ENCODE peak calls at places on chromosomes 11 and 22, in five cellular contexts. E is kidney, N is activated T-cell treated with anti-CD3 and anti-CD28 coated beads for 24 hours, T is smooth muscle cell of the brain vasculature, I is left ventricle myocardium inferior. L is an unnamed sample.
A peak's percentile ranks its signal among the peaks of the same experiment; 100 is the strongest.

GRCh38 chr11:65392899-65393298 is 6.5 kb downstream of the FRMD8 start:
- DNase-seq in E (no peak), N (no peak), T (no peak), I (no peak), L (no peak)

GRCh38 chr11:6523253-6523652 is 26.2 kb downstream of the DNHD1 start:
- DNase-seq in E (no peak), N (no peak), T (no peak), I (no peak), L (no peak)

GRCh38 chr11:115676768-115677167 is 172.6 kb upstream of the CADM1 start:
- DNase-seq in E (no peak), N (no peak), T (no peak), I (no peak), L (no peak)

GRCh38 chr22:29517215-29517908 is 36.2 kb downstream of the THOC5 start:
- DNase-seq in E (no peak), N (no peak), T (no peak), I (peak; percentile 26), L (no peak)

GRCh38 chr11:62446091-62446490 is 27.3 kb downstream of the SCGB1A1 start:
- DNase-seq in E (no peak), N (no peak), T (no peak), I (no peak), L (no peak)

GRCh38 chr22:47398491-47398890 is 636.0 kb downstream of the TBC1D22A start:
- DNase-seq in E (no peak), N (no peak), T (no peak), I (no peak), L (no peak)

GRCh38 chr11:21514298-21514697 is 678.6 kb upstream of the ANO5 start:
- DNase-seq in E (no peak), N (no peak), T (no peak), I (no peak), L (no peak)

GRCh38 chr22:46297151-46297819 is 615 bp downstream of the GTSE1 start:
- DNase-seq in E (no peak), N (no peak), T (no peak), I (peak; percentile 26), L (no peak)

GRCh38 chr11:9506489-9507343 is 45.9 kb downstream of the ZNF143 start:
- DNase-seq in E (no peak), N (peak; percentile 61), T (peak; percentile 65), I (peak; percentile 41), L (no peak)

GRCh38 chr22:19291218-19291579 is 320 bp downstream of the CLTCL1 start:
- DNase-seq in E (peak; percentile 80), N (peak; percentile 4), T (no peak), I (peak; percentile 47), L (peak; percentile 78)

GRCh38 chr11:60719406-60719805 is 5.1 kb upstream of the MS4A18 start:
- DNase-seq in E (no peak), N (no peak), T (no peak), I (no peak), L (no peak)

GRCh38 chr11:5115339-5115738 is 22.8 kb downstream of the OR52A5 start:
- DNase-seq in E (no peak), N (no peak), T (no peak), I (no peak), L (no peak)

GRCh38 chr11:121090145-121090721 is 10.8 kb upstream of the TECTA start:
- DNase-seq in E (no peak), N (no peak), T (no peak), I (no peak), L (no peak)

GRCh38 chr11:62306227-62306626 is 7.4 kb upstream of the SCGB1D4 start:
- DNase-seq in E (no peak), N (no peak), T (no peak), I (no peak), L (no peak)

GRCh38 chr11:83971063-83971462 is 684.9 kb upstream of the CCDC90B start:
- DNase-seq in E (no peak), N (no peak), T (peak; percentile 12), I (no peak), L (no peak)

GRCh38 chr11:22472306-22472705 is 134.1 kb downstream of the SLC17A6 start:
- DNase-seq in E (no peak), N (no peak), T (no peak), I (no peak), L (no peak)

GRCh38 chr11:119782673-119783072 is 53.7 kb upstream of the NECTIN1 start:
- DNase-seq in E (peak; percentile 30), N (no peak), T (no peak), I (no peak), L (no peak)

GRCh38 chr11:30172158-30172557 is 58.7 kb upstream of the FSHB start:
- DNase-seq in E (no peak), N (no peak), T (no peak), I (no peak), L (no peak)

GRCh38 chr11:119434531-119435330 is 11.8 kb upstream of the THY1 start:
- DNase-seq in E (no peak), N (no peak), T (no peak), I (no peak), L (no peak)

GRCh38 chr11:119322921-119323531 is 6.1 kb upstream of the MCAM start:
- DNase-seq in E (no peak), N (no peak), T (no peak), I (no peak), L (no peak)

GRCh38 chr11:6531267-6531752 is 34.2 kb downstream of the DNHD1 start:
- DNase-seq in E (no peak), N (no peak), T (peak; percentile 12), I (no peak), L (no peak)

GRCh38 chr11:34213366-34213765 is 107.9 kb downstream of the NAT10 start:
- DNase-seq in E (no peak), N (no peak), T (no peak), I (no peak), L (no peak)

GRCh38 chr22:36541831-36542391 is 12.9 kb upstream of the EIF3D start:
- DNase-seq in E (no peak), N (peak; percentile 29), T (no peak), I (no peak), L (no peak)

GRCh38 chr22:39510529-39511149 is 8.5 kb downstream of the MIEF1 start:
- DNase-seq in E (no peak), N (no peak), T (no peak), I (no peak), L (no peak)

GRCh38 chr11:75815345-75815983 is 454 bp downstream of the UVRAG start:
- DNase-seq in E (peak; percentile 90), N (peak; percentile 17), T (no peak), I (no peak), L (no peak)

GRCh38 chr11:23696712-23697111 is 800.1 kb upstream of the LUZP2 start:
- DNase-seq in E (no peak), N (no peak), T (no peak), I (no peak), L (no peak)

GRCh38 chr11:74169736-74170458 is 905 bp downstream of the C2CD3 start:
- DNase-seq in E (no peak), N (peak; percentile 0), T (no peak), I (no peak), L (no peak)

GRCh38 chr11:78259777-78260470 is 71.2 kb downstream of the USP35 start:
- DNase-seq in E (no peak), N (no peak), T (no peak), I (no peak), L (no peak)

GRCh38 chr22:42696331-42696967 is 24.2 kb downstream of the A4GALT start:
- DNase-seq in E (peak; percentile 72), N (no peak), T (no peak), I (no peak), L (no peak)

GRCh38 chr11:31720225-31720624 is 90.9 kb downstream of the PAX6 start:
- DNase-seq in E (no peak), N (no peak), T (no peak), I (no peak), L (no peak)

GRCh38 chr11:4511846-4512245 is 29.4 kb downstream of the OR52K1 start:
- DNase-seq in E (no peak), N (no peak), T (no peak), I (no peak), L (no peak)